ENCODE peak calls at places on chromosomes 13 and 19, in five cellular contexts. One of them, this sample, is unnamed.

GRCh38 chr19:32041681-32042292 is 303.6 kb upstream of the ZNF507 start:
- DNase-seq in PC-3: no peak
- DNase-seq in neural progenitor cell: peak
- DNase-seq in OCI-LY7: peak
- DNase-seq in hepatocyte: peak
- DNase-seq in this sample: peak

GRCh38 chr13:80399340-80400163 is 58.6 kb upstream of the SPRY2 start:
- DNase-seq in PC-3: peak
- DNase-seq in neural progenitor cell: peak
- DNase-seq in OCI-LY7: no peak
- DNase-seq in hepatocyte: peak
- DNase-seq in this sample: no peak

GRCh38 chr13:108496364-108497215 is 132.8 kb upstream of the MYO16 start:
- DNase-seq in PC-3: no peak
- DNase-seq in neural progenitor cell: peak
- DNase-seq in OCI-LY7: no peak
- DNase-seq in hepatocyte: peak
- DNase-seq in this sample: no peak

GRCh38 chr13:112446867-112447266 is 70.7 kb downstream of the SPACA7 start:
- DNase-seq in PC-3: no peak
- DNase-seq in neural progenitor cell: no peak
- DNase-seq in OCI-LY7: no peak
- DNase-seq in hepatocyte: no peak
- DNase-seq in this sample: no peak

GRCh38 chr13:26220575-26220974 is 1.5 kb downstream of the RNF6 start:
- DNase-seq in PC-3: peak
- DNase-seq in neural progenitor cell: no peak
- DNase-seq in OCI-LY7: no peak
- DNase-seq in hepatocyte: peak
- DNase-seq in this sample: no peak

GRCh38 chr13:75993823-75994222 is 357.7 kb downstream of the LMO7 start:
- DNase-seq in PC-3: peak
- DNase-seq in neural progenitor cell: no peak
- DNase-seq in OCI-LY7: no peak
- DNase-seq in hepatocyte: no peak
- DNase-seq in this sample: no peak

GRCh38 chr13:46598140-46598819 is 45.3 kb downstream of the LRCH1 start:
- DNase-seq in PC-3: no peak
- DNase-seq in neural progenitor cell: no peak
- DNase-seq in OCI-LY7: peak
- DNase-seq in hepatocyte: no peak
- DNase-seq in this sample: peak

GRCh38 chr13:79229761-79230160 is 176.3 kb downstream of the RBM26 start:
- DNase-seq in PC-3: no peak
- DNase-seq in neural progenitor cell: no peak
- DNase-seq in OCI-LY7: no peak
- DNase-seq in hepatocyte: no peak
- DNase-seq in this sample: no peak

GRCh38 chr13:36131215-36131930 is at the start of gene DCLK1:
- DNase-seq in PC-3: no peak
- DNase-seq in neural progenitor cell: peak
- DNase-seq in OCI-LY7: no peak
- DNase-seq in hepatocyte: peak
- DNase-seq in this sample: no peak

GRCh38 chr13:99353836-99354235 is 46.6 kb upstream of the GPR183 start:
- DNase-seq in PC-3: no peak
- DNase-seq in neural progenitor cell: no peak
- DNase-seq in OCI-LY7: no peak
- DNase-seq in hepatocyte: no peak
- DNase-seq in this sample: no peak

GRCh38 chr13:92137519-92137918 is 739.1 kb downstream of the GPC5 start:
- DNase-seq in PC-3: peak
- DNase-seq in neural progenitor cell: peak
- DNase-seq in OCI-LY7: no peak
- DNase-seq in hepatocyte: no peak
- DNase-seq in this sample: no peak

GRCh38 chr13:109743706-109744453 is 42.5 kb downstream of the IRS2 start:
- DNase-seq in PC-3: peak
- DNase-seq in neural progenitor cell: no peak
- DNase-seq in OCI-LY7: peak
- DNase-seq in hepatocyte: peak
- DNase-seq in this sample: peak

GRCh38 chr13:85729296-85729695 is 69.9 kb downstream of the SLITRK6 start:
- DNase-seq in PC-3: peak
- DNase-seq in neural progenitor cell: no peak
- DNase-seq in OCI-LY7: no peak
- DNase-seq in hepatocyte: no peak
- DNase-seq in this sample: no peak

GRCh38 chr13:110119943-110120905 is 186.7 kb downstream of the COL4A1 start:
- DNase-seq in PC-3: peak
- DNase-seq in neural progenitor cell: no peak
- DNase-seq in OCI-LY7: no peak
- DNase-seq in hepatocyte: no peak
- DNase-seq in this sample: no peak

GRCh38 chr19:11506101-11506555 is 489 bp upstream of the ZNF653 start:
- DNase-seq in PC-3: no peak
- DNase-seq in neural progenitor cell: no peak
- DNase-seq in OCI-LY7: peak
- DNase-seq in hepatocyte: no peak
- DNase-seq in this sample: no peak

GRCh38 chr19:6059996-6060599 is 50.2 kb downstream of the RFX2 start:
- DNase-seq in PC-3: no peak
- DNase-seq in neural progenitor cell: no peak
- DNase-seq in OCI-LY7: no peak
- DNase-seq in hepatocyte: no peak
- DNase-seq in this sample: no peak

GRCh38 chr13:36918246-36919060 is 1.6 kb downstream of the SMAD9 start:
- DNase-seq in PC-3: no peak
- DNase-seq in neural progenitor cell: peak
- DNase-seq in OCI-LY7: peak
- DNase-seq in hepatocyte: no peak
- DNase-seq in this sample: no peak

GRCh38 chr13:99312493-99312883 is 5.3 kb upstream of the GPR183 start:
- DNase-seq in PC-3: no peak
- DNase-seq in neural progenitor cell: no peak
- DNase-seq in OCI-LY7: no peak
- DNase-seq in hepatocyte: peak
- DNase-seq in this sample: no peak

GRCh38 chr13:43269037-43269476 is 245.7 kb downstream of the DNAJC15 start:
- DNase-seq in PC-3: peak
- DNase-seq in neural progenitor cell: no peak
- DNase-seq in OCI-LY7: no peak
- DNase-seq in hepatocyte: peak
- DNase-seq in this sample: no peak

GRCh38 chr19:18610245-18610555 is 2.5 kb upstream of the TMEM59L start:
- DNase-seq in PC-3: no peak
- DNase-seq in neural progenitor cell: peak
- DNase-seq in OCI-LY7: no peak
- DNase-seq in hepatocyte: no peak
- DNase-seq in this sample: no peak

GRCh38 chr19:3737487-3738205 is 23.8 kb downstream of the APBA3 start:
- DNase-seq in PC-3: no peak
- DNase-seq in neural progenitor cell: no peak
- DNase-seq in OCI-LY7: no peak
- DNase-seq in hepatocyte: no peak
- DNase-seq in this sample: no peak

GRCh38 chr19:39218230-39219007 is 14.4 kb upstream of the SYCN start:
- DNase-seq in PC-3: no peak
- DNase-seq in neural progenitor cell: no peak
- DNase-seq in OCI-LY7: no peak
- DNase-seq in hepatocyte: no peak
- DNase-seq in this sample: no peak

GRCh38 chr13:21039097-21039800 is 22.1 kb downstream of the LATS2 start:
- DNase-seq in PC-3: no peak
- DNase-seq in neural progenitor cell: no peak
- DNase-seq in OCI-LY7: peak
- DNase-seq in hepatocyte: no peak
- DNase-seq in this sample: no peak

GRCh38 chr13:73061478-73062275 is 2.9 kb downstream of the KLF5 start:
- DNase-seq in PC-3: no peak
- DNase-seq in neural progenitor cell: no peak
- DNase-seq in OCI-LY7: no peak
- DNase-seq in hepatocyte: peak
- DNase-seq in this sample: no peak

GRCh38 chr13:97600438-97601080 is 166.6 kb downstream of the RAP2A start:
- DNase-seq in PC-3: peak
- DNase-seq in neural progenitor cell: no peak
- DNase-seq in OCI-LY7: no peak
- DNase-seq in hepatocyte: peak
- DNase-seq in this sample: no peak
- TF ChIP-seq EZH2phosphoT487 in PC-3: no peak
- TF ChIP-seq EZH2phosphoT487 in neural progenitor cell: no peak
- TF ChIP-seq EZH2phosphoT487 in OCI-LY7: no peak
- TF ChIP-seq EZH2phosphoT487 in hepatocyte: no peak
- TF ChIP-seq EZH2phosphoT487 in this sample: no peak

GRCh38 chr13:30153871-30154426 is 153.4 kb downstream of the KATNAL1 start:
- DNase-seq in PC-3: no peak
- DNase-seq in neural progenitor cell: peak
- DNase-seq in OCI-LY7: no peak
- DNase-seq in hepatocyte: peak
- DNase-seq in this sample: no peak

GRCh38 chr13:30149248-30149647 is 158.1 kb downstream of the KATNAL1 start:
- DNase-seq in PC-3: no peak
- DNase-seq in neural progenitor cell: no peak
- DNase-seq in OCI-LY7: no peak
- DNase-seq in hepatocyte: no peak
- DNase-seq in this sample: no peak

GRCh38 chr13:30148791-30149190 is 158.6 kb downstream of the KATNAL1 start:
- DNase-seq in PC-3: no peak
- DNase-seq in neural progenitor cell: no peak
- DNase-seq in OCI-LY7: no peak
- DNase-seq in hepatocyte: no peak
- DNase-seq in this sample: no peak

GRCh38 chr13:30154531-30154930 is 152.8 kb downstream of the KATNAL1 start:
- DNase-seq in PC-3: no peak
- DNase-seq in neural progenitor cell: no peak
- DNase-seq in OCI-LY7: no peak
- DNase-seq in hepatocyte: no peak
- DNase-seq in this sample: no peak

GRCh38 chr13:30151398-30151797 is 156.0 kb downstream of the KATNAL1 start:
- DNase-seq in PC-3: no peak
- DNase-seq in neural progenitor cell: no peak
- DNase-seq in OCI-LY7: no peak
- DNase-seq in hepatocyte: no peak
- DNase-seq in this sample: no peak
- H2AFZ ChIP-seq in PC-3: no peak
- H2AFZ ChIP-seq in neural progenitor cell: no peak
- H2AFZ ChIP-seq in OCI-LY7: no peak
- H2AFZ ChIP-seq in hepatocyte: no peak
- H2AFZ ChIP-seq in this sample: no peak

GRCh38 chr19:17304386-17305047 is 1.2 kb upstream of the MRPL34 start:
- DNase-seq in PC-3: no peak
- DNase-seq in neural progenitor cell: no peak
- DNase-seq in OCI-LY7: no peak
- DNase-seq in hepatocyte: no peak
- DNase-seq in this sample: no peak

GRCh38 chr19:17306285-17306714 is 628 bp downstream of the MRPL34 start:
- DNase-seq in PC-3: peak
- DNase-seq in neural progenitor cell: peak
- DNase-seq in OCI-LY7: peak
- DNase-seq in hepatocyte: no peak
- DNase-seq in this sample: no peak

GRCh38 chr19:17305211-17305516 is 508 bp upstream of the MRPL34 start:
- DNase-seq in PC-3: no peak
- DNase-seq in neural progenitor cell: no peak
- DNase-seq in OCI-LY7: no peak
- DNase-seq in hepatocyte: no peak
- DNase-seq in this sample: no peak

GRCh38 chr19:17303940-17304267 is 679 bp upstream of the ABHD8 start:
- DNase-seq in PC-3: no peak
- DNase-seq in neural progenitor cell: no peak
- DNase-seq in OCI-LY7: no peak
- DNase-seq in hepatocyte: no peak
- DNase-seq in this sample: no peak

GRCh38 chr19:17305517-17306284 is at the start of gene MRPL34:
- DNase-seq in PC-3: peak
- DNase-seq in neural progenitor cell: peak
- DNase-seq in OCI-LY7: peak
- DNase-seq in hepatocyte: peak
- DNase-seq in this sample: peak
- TF ChIP-seq CTCF in PC-3: peak
- TF ChIP-seq CTCF in neural progenitor cell: peak
- TF ChIP-seq CTCF in OCI-LY7: peak
- TF ChIP-seq CTCF in hepatocyte: peak
- TF ChIP-seq CTCF in this sample: peak

GRCh38 chr19:2503521-2504109 is 27.7 kb downstream of the GADD45B start:
- DNase-seq in PC-3: peak
- DNase-seq in neural progenitor cell: no peak
- DNase-seq in OCI-LY7: no peak
- DNase-seq in hepatocyte: peak
- DNase-seq in this sample: no peak
- TF ChIP-seq EZH2phosphoT487 in PC-3: no peak
- TF ChIP-seq EZH2phosphoT487 in neural progenitor cell: no peak
- TF ChIP-seq EZH2phosphoT487 in OCI-LY7: no peak
- TF ChIP-seq EZH2phosphoT487 in hepatocyte: no peak
- TF ChIP-seq EZH2phosphoT487 in this sample: no peak

GRCh38 chr13:111156421-111156820 is 41.3 kb downstream of the ARHGEF7 start:
- DNase-seq in PC-3: peak
- DNase-seq in neural progenitor cell: no peak
- DNase-seq in OCI-LY7: no peak
- DNase-seq in hepatocyte: no peak
- DNase-seq in this sample: no peak

GRCh38 chr13:111153279-111153976 is 38.3 kb downstream of the ARHGEF7 start:
- DNase-seq in PC-3: peak
- DNase-seq in neural progenitor cell: peak
- DNase-seq in OCI-LY7: peak
- DNase-seq in hepatocyte: peak
- DNase-seq in this sample: peak

GRCh38 chr13:111158136-111158805 is 43.2 kb downstream of the ARHGEF7 start:
- DNase-seq in PC-3: peak
- DNase-seq in neural progenitor cell: no peak
- DNase-seq in OCI-LY7: no peak
- DNase-seq in hepatocyte: no peak
- DNase-seq in this sample: no peak

GRCh38 chr13:111153977-111154332 is 38.8 kb downstream of the ARHGEF7 start:
- DNase-seq in PC-3: peak
- DNase-seq in neural progenitor cell: no peak
- DNase-seq in OCI-LY7: peak
- DNase-seq in hepatocyte: no peak
- DNase-seq in this sample: peak

DNA sequence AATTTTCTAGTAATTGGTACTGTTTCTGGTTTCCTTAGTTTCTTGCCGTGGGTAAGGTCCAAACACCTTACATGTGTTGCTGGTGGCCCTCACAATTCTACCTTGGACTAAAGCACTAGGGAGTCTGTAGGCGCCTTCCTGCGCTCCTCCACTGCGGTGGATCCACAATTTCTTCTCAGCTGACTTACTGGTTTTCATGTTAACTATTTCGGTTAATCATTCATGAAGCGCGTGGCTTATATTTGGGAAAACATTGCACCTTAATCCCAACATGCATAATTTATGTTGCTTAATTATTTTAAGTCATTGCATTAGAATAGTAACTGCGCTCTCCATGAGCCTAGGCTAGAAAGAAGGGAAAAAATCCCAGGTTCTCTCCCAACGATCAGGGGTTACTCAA is 37.7 kb downstream of the ARHGEF7 start:
- DNase-seq in PC-3: no peak
- DNase-seq in neural progenitor cell: peak
- DNase-seq in OCI-LY7: no peak
- DNase-seq in hepatocyte: peak
- DNase-seq in this sample: no peak
- H2AFZ ChIP-seq in PC-3: peak
- H2AFZ ChIP-seq in neural progenitor cell: peak
- H2AFZ ChIP-seq in OCI-LY7: peak
- H2AFZ ChIP-seq in hepatocyte: peak
- H2AFZ ChIP-seq in this sample: peak

This sample was measured in MM.1S.